ENCODE peak calls at places on chromosomes 12 and 14, in five cellular contexts. G is astrocyte, P is MM.1S, I is GM23248, F is neural progenitor cell. Z is an unnamed sample.

GRCh38 chr14:98137626-98138025 is 1134.4 kb downstream of the BCL11B start:
- DNase-seq in G (no peak), P (no peak), I (no peak), F (no peak), Z (no peak)

GRCh38 chr12:119938049-119938667 is 50.9 kb upstream of the BICDL1 start:
- DNase-seq in G (peak; percentile 16), P (peak; percentile 46), I (peak; percentile 49), F (peak; percentile 75), Z (peak; percentile 65)

GRCh38 chr12:69002969-69003368 is 70.0 kb upstream of the CPM start:
- DNase-seq in G (no peak), P (no peak), I (no peak), F (no peak), Z (no peak)

GRCh38 chr12:117045175-117045997 is 53.8 kb downstream of the TESC start:
- DNase-seq in G (no peak), P (no peak), I (no peak), F (no peak), Z (no peak)

GRCh38 chr14:89158701-89159100 is 258.3 kb downstream of the FOXN3 start:
- DNase-seq in G (no peak), P (no peak), I (no peak), F (no peak), Z (no peak)

GRCh38 chr12:20777420-20777819 is 33.1 kb upstream of the SLCO1B3 start:
- DNase-seq in G (no peak), P (no peak), I (no peak), F (no peak), Z (no peak)

GRCh38 chr14:92121670-92122350 is at the start of the genes CPSF2 and NDUFB1:
- DNase-seq in G (peak; percentile 65), P (peak; percentile 54), I (peak; percentile 93), F (peak; percentile 92), Z (peak; percentile 82)

GRCh38 chr14:100885196-100886030 is 18.1 kb downstream of the RTL1 start:
- DNase-seq in G (no peak), P (no peak), I (peak; percentile 35), F (no peak), Z (no peak)

GRCh38 chr12:71356569-71356968 is 83.0 kb upstream of the LGR5 start:
- DNase-seq in G (no peak), P (no peak), I (no peak), F (no peak), Z (no peak)

GRCh38 chr12:92602930-92603623 is 99.7 kb upstream of the PLEKHG7 start:
- DNase-seq in G (peak; percentile 28), P (no peak), I (peak; percentile 51), F (no peak), Z (peak; percentile 40)

GRCh38 chr12:98154850-98155249 is 360.5 kb upstream of the TMPO start:
- DNase-seq in G (peak; percentile 48), P (peak; percentile 20), I (no peak), F (peak; percentile 75), Z (peak; percentile 61)

GRCh38 chr12:12008232-12008850 is 62.4 kb upstream of the BCL2L14 start:
- DNase-seq in G (peak; percentile 43), P (no peak), I (no peak), F (peak; percentile 27), Z (no peak)

GRCh38 chr12:109959411-109960093 is 36.6 kb downstream of the GIT2 start:
- DNase-seq in G (no peak), P (no peak), I (no peak), F (no peak), Z (no peak)

GRCh38 chr12:85804663-85805062 is 31.5 kb downstream of the RASSF9 start:
- DNase-seq in G (peak; percentile 88), P (no peak), I (peak; percentile 76), F (no peak), Z (no peak)

GRCh38 chr12:86929962-86930361 is 673.8 kb upstream of the MGAT4C start:
- DNase-seq in G (peak; percentile 10), P (no peak), I (no peak), F (no peak), Z (peak; percentile 33)

GRCh38 chr12:86230516-86231146 is 25.6 kb downstream of the MGAT4C start:
- DNase-seq in G (peak; percentile 63), P (no peak), I (no peak), F (no peak), Z (peak; percentile 70)

GRCh38 chr12:104044158-104044557 is 5.8 kb downstream of the GLT8D2 start:
- DNase-seq in G (no peak), P (no peak), I (no peak), F (no peak), Z (no peak)

GRCh38 chr14:52950898-52951729 is at the start of gene FERMT2:
- DNase-seq in G (peak; percentile 68), P (peak; percentile 10), I (peak; percentile 92), F (peak; percentile 97), Z (peak; percentile 91)

GRCh38 chr12:103269962-103270361 is 225.8 kb downstream of the C12orf42 start:
- DNase-seq in G (peak; percentile 72), P (no peak), I (no peak), F (no peak), Z (no peak)

DNA sequence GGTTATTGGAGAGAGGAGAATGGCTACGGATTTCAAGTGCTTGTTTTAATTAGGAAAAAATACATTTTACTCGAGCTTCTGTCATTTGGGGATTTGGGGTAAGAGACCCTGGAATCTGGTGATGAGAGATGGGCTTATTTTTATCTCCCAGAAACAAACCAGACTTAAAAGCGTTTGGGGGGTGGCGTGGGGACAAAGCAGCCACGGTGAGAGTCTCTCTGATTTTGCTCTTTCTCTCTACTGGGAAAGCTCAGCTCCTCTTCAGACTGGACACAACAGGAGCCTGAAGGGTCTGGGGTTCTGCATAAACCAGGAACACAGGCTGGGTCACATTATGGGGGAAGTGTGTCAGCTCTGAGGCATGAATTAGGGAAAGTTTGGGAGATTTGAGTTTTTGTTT is 3.8 kb downstream of the VSX2 start:
- DNase-seq in G (no peak), P (no peak), I (no peak), F (no peak), Z (no peak)
- TF ChIP-seq EZH2 in G (no peak), P (no peak), I (no peak), F (no peak), Z (no peak)

GRCh38 chr12:57626929-57627445 is 6.0 kb downstream of the B4GALNT1 start:
- DNase-seq in G (no peak), P (no peak), I (no peak), F (no peak), Z (no peak)

GRCh38 chr12:57625261-57626032 is 7.6 kb downstream of the B4GALNT1 start:
- DNase-seq in G (no peak), P (no peak), I (no peak), F (no peak), Z (no peak)

GRCh38 chr12:57627504-57628279 is 5.3 kb downstream of the B4GALNT1 start:
- DNase-seq in G (no peak), P (no peak), I (no peak), F (peak; percentile 42), Z (no peak)

GRCh38 chr12:57624441-57625220 is 8.4 kb downstream of the B4GALNT1 start:
- DNase-seq in G (no peak), P (no peak), I (no peak), F (no peak), Z (no peak)

DNA sequence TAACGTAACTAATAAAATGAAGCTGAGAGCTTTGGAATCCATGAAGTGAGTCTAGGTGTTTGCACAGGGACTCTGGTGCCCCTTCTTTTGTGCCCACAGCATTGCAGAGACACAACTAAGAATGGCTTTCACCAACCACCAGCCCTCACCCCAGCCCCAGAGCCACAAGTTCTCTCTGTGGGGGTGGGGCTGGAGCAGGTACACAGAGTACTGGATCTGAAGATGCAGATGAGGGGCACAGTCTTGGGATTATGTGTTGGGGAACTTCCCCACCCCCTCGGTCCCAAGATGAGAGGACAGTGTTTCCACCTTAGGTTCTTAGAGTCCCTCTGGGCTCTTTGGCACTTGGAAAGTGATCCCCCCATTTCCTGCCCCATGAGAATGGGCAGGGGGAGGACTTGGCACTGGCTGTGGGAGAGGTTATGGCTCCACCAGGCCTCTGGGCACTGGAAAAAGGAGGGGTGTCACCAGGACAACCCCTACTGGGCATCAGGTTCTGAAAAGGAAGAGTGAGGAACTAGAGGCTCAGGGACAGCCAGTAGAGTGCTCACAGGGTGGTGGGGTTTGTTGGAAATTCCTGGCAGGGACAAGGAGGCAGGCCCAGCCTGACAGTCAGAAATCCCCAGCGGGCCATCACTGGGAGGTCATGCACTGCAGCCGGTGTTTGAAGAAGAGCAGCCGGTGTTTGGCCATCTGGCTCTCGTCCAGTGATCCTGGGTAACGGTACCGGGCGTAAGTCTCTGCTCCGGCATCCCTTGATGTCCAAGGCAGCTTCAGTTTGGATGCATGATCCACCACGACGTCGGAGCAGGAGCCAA is 6.7 kb downstream of the B4GALNT1 start:
- DNase-seq in G (no peak), P (no peak), I (no peak), F (no peak), Z (no peak)
- TF ChIP-seq EZH2 in G (no peak), P (no peak), I (no peak), F (no peak), Z (no peak)

GRCh38 chr12:53993397-53994267 is 6.3 kb upstream of the HOXC9 start:
- DNase-seq in G (no peak), P (no peak), I (no peak), F (no peak), Z (no peak)

GRCh38 chr12:53994691-53995310 is 5.2 kb upstream of the HOXC9 start:
- DNase-seq in G (no peak), P (no peak), I (no peak), F (no peak), Z (no peak)

GRCh38 chr12:53992377-53992776 is 7.4 kb downstream of the HOXC10 start:
- DNase-seq in G (no peak), P (no peak), I (no peak), F (no peak), Z (no peak)

GRCh38 chr12:53995311-53996187 is 4.4 kb upstream of the HOXC9 start:
- DNase-seq in G (no peak), P (no peak), I (peak; percentile 64), F (no peak), Z (no peak)

DNA sequence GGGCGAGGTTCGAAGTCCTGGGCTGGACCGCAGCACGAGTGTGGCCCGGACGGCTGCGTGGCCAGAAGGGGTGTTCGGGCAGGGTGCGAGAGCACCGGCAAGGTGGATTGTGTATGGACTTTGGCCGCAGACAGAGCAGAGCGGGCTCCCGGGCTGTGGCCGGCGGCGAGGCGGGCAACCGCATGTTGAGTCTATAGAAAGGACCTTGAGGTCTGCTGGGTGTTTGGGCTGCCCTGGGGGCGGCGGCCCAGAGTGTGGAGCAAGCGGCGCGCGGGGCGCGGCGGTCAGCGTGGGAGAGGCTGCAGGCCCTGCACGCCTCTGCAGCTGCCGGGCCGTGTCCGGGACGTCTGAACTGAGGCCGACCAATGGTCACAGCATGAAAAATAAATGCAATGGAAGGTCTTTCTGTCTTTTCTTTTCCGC is 5.7 kb upstream of the HOXC9 start:
- DNase-seq in G (no peak), P (no peak), I (no peak), F (no peak), Z (no peak)
- TF ChIP-seq EZH2 in G (peak; percentile 62), P (no peak), I (no peak), F (peak; percentile 89), Z (peak; percentile 77)

DNA sequence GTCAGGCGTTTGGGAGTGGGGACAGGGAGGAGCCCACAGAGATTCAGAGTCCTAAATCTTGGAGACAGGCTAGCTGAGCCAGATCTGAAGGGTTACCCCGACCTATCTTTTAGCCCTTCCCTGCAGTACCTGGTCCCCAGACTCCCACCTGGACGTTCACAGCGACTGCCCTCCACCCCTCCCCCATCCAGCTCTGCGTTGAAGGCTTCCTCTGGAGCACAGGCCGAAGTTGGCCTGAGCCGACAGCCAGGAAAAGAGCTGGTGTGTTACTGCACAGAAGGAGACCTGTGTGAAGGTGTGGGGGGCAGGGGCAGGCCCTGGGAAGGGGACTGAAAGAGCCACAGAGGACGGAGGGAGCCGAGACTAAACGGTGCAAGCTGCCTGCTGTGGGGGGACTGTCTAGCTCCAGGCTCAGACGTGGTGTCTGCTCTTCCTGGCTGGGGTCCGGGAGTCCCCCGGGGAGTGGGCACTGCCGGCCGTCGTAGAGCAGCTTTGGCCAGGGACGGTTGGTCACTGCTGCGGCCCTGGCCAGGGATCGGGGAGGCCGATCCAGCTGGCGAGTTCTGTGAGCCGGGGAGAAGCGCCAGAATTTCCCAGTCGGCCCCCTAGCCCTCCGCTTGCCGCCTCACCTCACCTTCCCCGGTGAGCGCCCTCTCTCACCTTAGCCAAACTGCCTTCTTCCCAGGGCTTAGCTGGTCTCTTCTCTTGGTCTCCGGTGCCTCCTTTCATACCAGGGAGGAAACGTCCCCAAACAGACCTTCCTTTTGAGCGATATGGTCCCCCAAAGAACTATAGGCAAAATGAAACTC is 869 bp upstream of the COL2A1 start:
- DNase-seq in G (no peak), P (no peak), I (no peak), F (peak; percentile 65), Z (no peak)
- TF ChIP-seq EZH2 in G (peak; percentile 7), P (no peak), I (no peak), F (no peak), Z (peak; percentile 87)

Z was measured in fibroblast of lung.